ENCODE peak calls at places on chromosomes 2 and 18, in six cellular contexts. One of them, this sample, is unnamed.

GRCh38 chr18:58140366-58141325 is 96.6 kb downstream of the NEDD4L start:
- DNase-seq in HFFc6: no peak
- DNase-seq in lung: no peak
- DNase-seq in IMR-90: no peak
- DNase-seq in heart left ventricle: no peak
- DNase-seq in spleen: no peak
- DNase-seq in this sample: no peak

GRCh38 chr2:219453691-219454131 is 19.1 kb downstream of the SPEG start:
- DNase-seq in IMR-90: peak
- DNase-seq in heart left ventricle: peak
- DNase-seq in lung: no peak
- DNase-seq in HFFc6: peak
- DNase-seq in spleen: no peak
- DNase-seq in this sample: no peak

GRCh38 chr18:657311-657997 is at the start of gene TYMS:
- DNase-seq in IMR-90: peak
- DNase-seq in heart left ventricle: peak
- DNase-seq in HFFc6: peak
- DNase-seq in lung: no peak
- DNase-seq in spleen: peak
- DNase-seq in this sample: no peak

GRCh38 chr2:46146866-46147502 is 150.2 kb upstream of the EPAS1 start:
- DNase-seq in spleen: no peak
- DNase-seq in HFFc6: no peak
- DNase-seq in lung: no peak
- DNase-seq in heart left ventricle: no peak
- DNase-seq in IMR-90: no peak
- DNase-seq in this sample: no peak

GRCh38 chr2:128754246-128754724 is 435.6 kb upstream of the HS6ST1 start:
- DNase-seq in spleen: peak
- DNase-seq in heart left ventricle: no peak
- DNase-seq in IMR-90: no peak
- DNase-seq in HFFc6: no peak
- DNase-seq in lung: no peak
- DNase-seq in this sample: peak

GRCh38 chr2:109218087-109218791 is 89.2 kb downstream of the SH3RF3 start:
- DNase-seq in lung: no peak
- DNase-seq in HFFc6: no peak
- DNase-seq in IMR-90: peak
- DNase-seq in spleen: no peak
- DNase-seq in heart left ventricle: no peak
- DNase-seq in this sample: no peak

GRCh38 chr2:215903208-215903607 is 110.1 kb downstream of the MREG start:
- DNase-seq in HFFc6: no peak
- DNase-seq in IMR-90: no peak
- DNase-seq in lung: no peak
- DNase-seq in heart left ventricle: no peak
- DNase-seq in spleen: no peak
- DNase-seq in this sample: no peak

GRCh38 chr2:106886916-106887758 is 1.2 kb upstream of the ST6GAL2 start:
- DNase-seq in lung: peak
- DNase-seq in heart left ventricle: peak
- DNase-seq in HFFc6: no peak
- DNase-seq in IMR-90: no peak
- DNase-seq in spleen: no peak
- DNase-seq in this sample: peak

GRCh38 chr18:56748698-56749268 is 97.6 kb downstream of the WDR7 start:
- DNase-seq in spleen: no peak
- DNase-seq in IMR-90: peak
- DNase-seq in lung: no peak
- DNase-seq in HFFc6: peak
- DNase-seq in heart left ventricle: no peak
- DNase-seq in this sample: no peak

GRCh38 chr2:109171444-109172334 is 42.7 kb downstream of the SH3RF3 start:
- DNase-seq in lung: peak
- DNase-seq in heart left ventricle: peak
- DNase-seq in spleen: no peak
- DNase-seq in IMR-90: peak
- DNase-seq in HFFc6: peak
- DNase-seq in this sample: peak

GRCh38 chr2:33069894-33070651 is 123.3 kb downstream of the LTBP1 start:
- DNase-seq in IMR-90: peak
- DNase-seq in spleen: no peak
- DNase-seq in heart left ventricle: no peak
- DNase-seq in lung: no peak
- DNase-seq in HFFc6: peak
- DNase-seq in this sample: no peak

GRCh38 chr2:170298115-170298514 is 120.2 kb downstream of the MYO3B start:
- DNase-seq in heart left ventricle: no peak
- DNase-seq in IMR-90: no peak
- DNase-seq in spleen: no peak
- DNase-seq in lung: no peak
- DNase-seq in HFFc6: no peak
- DNase-seq in this sample: no peak

GRCh38 chr18:49114556-49114955 is 163.8 kb upstream of the SMAD7 start:
- DNase-seq in HFFc6: no peak
- DNase-seq in lung: no peak
- DNase-seq in heart left ventricle: no peak
- DNase-seq in IMR-90: no peak
- DNase-seq in spleen: no peak
- DNase-seq in this sample: no peak

GRCh38 chr18:44945847-44946490 is 265.3 kb downstream of the SETBP1 start:
- DNase-seq in spleen: no peak
- DNase-seq in lung: no peak
- DNase-seq in HFFc6: no peak
- DNase-seq in IMR-90: no peak
- DNase-seq in heart left ventricle: no peak
- DNase-seq in this sample: no peak

GRCh38 chr2:200829258-200829655 is 17.5 kb downstream of the BZW1 start:
- DNase-seq in spleen: no peak
- DNase-seq in heart left ventricle: no peak
- DNase-seq in lung: no peak
- DNase-seq in HFFc6: no peak
- DNase-seq in IMR-90: no peak
- DNase-seq in this sample: no peak

GRCh38 chr2:217360781-217361485 is 501.1 kb upstream of the TNP1 start:
- DNase-seq in HFFc6: peak
- DNase-seq in heart left ventricle: no peak
- DNase-seq in spleen: no peak
- DNase-seq in IMR-90: peak
- DNase-seq in lung: no peak
- DNase-seq in this sample: no peak

GRCh38 chr2:20595439-20596192 is 55.3 kb downstream of the HS1BP3 start:
- DNase-seq in lung: no peak
- DNase-seq in heart left ventricle: peak
- DNase-seq in IMR-90: peak
- DNase-seq in spleen: peak
- DNase-seq in HFFc6: peak
- DNase-seq in this sample: no peak

GRCh38 chr2:172244419-172245130 is 141.9 kb upstream of the DLX2 start:
- DNase-seq in spleen: no peak
- DNase-seq in HFFc6: peak
- DNase-seq in lung: no peak
- DNase-seq in heart left ventricle: no peak
- DNase-seq in IMR-90: peak
- DNase-seq in this sample: no peak

GRCh38 chr2:80222644-80223043 is 81.9 kb downstream of the LRRTM1 start:
- DNase-seq in heart left ventricle: no peak
- DNase-seq in IMR-90: no peak
- DNase-seq in lung: no peak
- DNase-seq in HFFc6: no peak
- DNase-seq in spleen: no peak
- DNase-seq in this sample: no peak

GRCh38 chr2:32882911-32883810 is 63.6 kb upstream of the LTBP1 start:
- DNase-seq in heart left ventricle: no peak
- DNase-seq in IMR-90: peak
- DNase-seq in spleen: no peak
- DNase-seq in lung: no peak
- DNase-seq in HFFc6: peak
- DNase-seq in this sample: no peak

GRCh38 chr2:170396799-170397459 is 219.0 kb downstream of the MYO3B start:
- DNase-seq in HFFc6: peak
- DNase-seq in heart left ventricle: no peak
- DNase-seq in lung: no peak
- DNase-seq in IMR-90: peak
- DNase-seq in spleen: no peak
- DNase-seq in this sample: no peak

GRCh38 chr2:237652181-237652580 is 24.8 kb downstream of the LRRFIP1 start:
- DNase-seq in heart left ventricle: peak
- DNase-seq in HFFc6: no peak
- DNase-seq in spleen: no peak
- DNase-seq in lung: no peak
- DNase-seq in IMR-90: no peak
- DNase-seq in this sample: no peak

GRCh38 chr2:197285361-197285760 is 25.2 kb downstream of the ANKRD44 start:
- DNase-seq in heart left ventricle: no peak
- DNase-seq in HFFc6: no peak
- DNase-seq in lung: no peak
- DNase-seq in IMR-90: no peak
- DNase-seq in spleen: no peak
- DNase-seq in this sample: no peak

DNA sequence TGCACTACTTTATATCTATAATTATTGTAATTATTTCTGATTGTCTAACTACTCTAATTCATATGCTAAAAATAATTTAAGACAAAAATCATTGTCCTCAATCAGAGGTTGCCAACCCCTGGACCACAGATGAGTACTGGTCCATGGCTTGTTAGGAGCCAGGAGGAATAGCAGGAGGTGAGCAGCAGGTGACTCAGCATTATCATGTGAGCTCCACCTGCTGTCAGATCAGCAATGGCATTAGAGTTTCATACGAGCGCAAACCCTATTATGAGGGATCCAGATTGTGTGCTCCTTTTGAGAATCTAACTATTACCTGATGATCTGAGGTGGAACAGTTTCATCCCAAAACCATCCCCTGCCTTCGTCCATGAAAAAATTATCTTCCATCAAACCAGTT is 1434.4 kb downstream of the LRP1B start:
- DNase-seq in spleen: no peak
- DNase-seq in lung: no peak
- DNase-seq in HFFc6: no peak
- DNase-seq in heart left ventricle: no peak
- DNase-seq in IMR-90: no peak
- DNase-seq in this sample: no peak
- TF ChIP-seq CTCF in spleen: no peak
- TF ChIP-seq CTCF in lung: no peak
- TF ChIP-seq CTCF in HFFc6: no peak
- TF ChIP-seq CTCF in heart left ventricle: no peak
- TF ChIP-seq CTCF in IMR-90: no peak
- TF ChIP-seq CTCF in this sample: no peak

GRCh38 chr2:154443919-154444318 is 254.6 kb upstream of the KCNJ3 start:
- DNase-seq in lung: no peak
- DNase-seq in spleen: no peak
- DNase-seq in HFFc6: no peak
- DNase-seq in IMR-90: no peak
- DNase-seq in heart left ventricle: no peak
- DNase-seq in this sample: no peak

GRCh38 chr2:154437104-154437503 is 261.4 kb upstream of the KCNJ3 start:
- DNase-seq in lung: no peak
- DNase-seq in heart left ventricle: no peak
- DNase-seq in spleen: no peak
- DNase-seq in IMR-90: no peak
- DNase-seq in HFFc6: no peak
- DNase-seq in this sample: no peak

GRCh38 chr2:154439156-154439555 is 259.3 kb upstream of the KCNJ3 start:
- DNase-seq in spleen: no peak
- DNase-seq in heart left ventricle: no peak
- DNase-seq in lung: no peak
- DNase-seq in HFFc6: no peak
- DNase-seq in IMR-90: no peak
- DNase-seq in this sample: no peak
- TF ChIP-seq CTCF in spleen: no peak
- TF ChIP-seq CTCF in heart left ventricle: no peak
- TF ChIP-seq CTCF in lung: no peak
- TF ChIP-seq CTCF in HFFc6: peak
- TF ChIP-seq CTCF in IMR-90: no peak
- TF ChIP-seq CTCF in this sample: peak

GRCh38 chr2:126681505-126681904 is 25.5 kb downstream of the GYPC start:
- DNase-seq in IMR-90: no peak
- DNase-seq in HFFc6: no peak
- DNase-seq in spleen: no peak
- DNase-seq in heart left ventricle: no peak
- DNase-seq in lung: no peak
- DNase-seq in this sample: no peak

GRCh38 chr2:126687086-126687485 is 31.1 kb downstream of the GYPC start:
- DNase-seq in HFFc6: peak
- DNase-seq in IMR-90: peak
- DNase-seq in spleen: no peak
- DNase-seq in heart left ventricle: no peak
- DNase-seq in lung: no peak
- DNase-seq in this sample: no peak

GRCh38 chr2:126686286-126686685 is 30.3 kb downstream of the GYPC start:
- DNase-seq in heart left ventricle: no peak
- DNase-seq in HFFc6: no peak
- DNase-seq in IMR-90: no peak
- DNase-seq in spleen: no peak
- DNase-seq in lung: no peak
- DNase-seq in this sample: no peak

GRCh38 chr2:126685629-126686028 is 29.7 kb downstream of the GYPC start:
- DNase-seq in lung: no peak
- DNase-seq in heart left ventricle: no peak
- DNase-seq in HFFc6: no peak
- DNase-seq in IMR-90: no peak
- DNase-seq in spleen: no peak
- DNase-seq in this sample: no peak

GRCh38 chr2:126687503-126687902 is 31.5 kb downstream of the GYPC start:
- DNase-seq in spleen: no peak
- DNase-seq in lung: no peak
- DNase-seq in HFFc6: no peak
- DNase-seq in IMR-90: no peak
- DNase-seq in heart left ventricle: no peak
- DNase-seq in this sample: no peak
- TF ChIP-seq CTCF in spleen: no peak
- TF ChIP-seq CTCF in lung: no peak
- TF ChIP-seq CTCF in HFFc6: no peak
- TF ChIP-seq CTCF in IMR-90: no peak
- TF ChIP-seq CTCF in heart left ventricle: no peak
- TF ChIP-seq CTCF in this sample: no peak

GRCh38 chr2:85012431-85012830 is 41.5 kb downstream of the KCMF1 start:
- DNase-seq in IMR-90: no peak
- DNase-seq in spleen: no peak
- DNase-seq in heart left ventricle: no peak
- DNase-seq in HFFc6: no peak
- DNase-seq in lung: no peak
- DNase-seq in this sample: no peak

GRCh38 chr2:85012855-85013254 is 41.9 kb downstream of the KCMF1 start:
- DNase-seq in heart left ventricle: no peak
- DNase-seq in HFFc6: no peak
- DNase-seq in IMR-90: peak
- DNase-seq in spleen: no peak
- DNase-seq in lung: no peak
- DNase-seq in this sample: no peak

GRCh38 chr2:85009019-85009618 is 38.2 kb downstream of the KCMF1 start:
- DNase-seq in IMR-90: no peak
- DNase-seq in HFFc6: no peak
- DNase-seq in lung: no peak
- DNase-seq in heart left ventricle: no peak
- DNase-seq in spleen: no peak
- DNase-seq in this sample: no peak

GRCh38 chr2:85011098-85011497 is 40.1 kb downstream of the KCMF1 start:
- DNase-seq in spleen: no peak
- DNase-seq in IMR-90: no peak
- DNase-seq in HFFc6: no peak
- DNase-seq in heart left ventricle: no peak
- DNase-seq in lung: no peak
- DNase-seq in this sample: no peak

GRCh38 chr2:85011747-85012146 is 40.8 kb downstream of the KCMF1 start:
- DNase-seq in lung: no peak
- DNase-seq in IMR-90: no peak
- DNase-seq in heart left ventricle: no peak
- DNase-seq in HFFc6: no peak
- DNase-seq in spleen: no peak
- DNase-seq in this sample: no peak
- TF ChIP-seq CTCF in lung: no peak
- TF ChIP-seq CTCF in IMR-90: no peak
- TF ChIP-seq CTCF in heart left ventricle: no peak
- TF ChIP-seq CTCF in HFFc6: peak
- TF ChIP-seq CTCF in spleen: no peak
- TF ChIP-seq CTCF in this sample: no peak